ENCODE peak calls at places on chromosomes 1 and 21, in ten cellular contexts. One of them, this sample, is unnamed.

GRCh38 chr1:29459551-29459945 is 223.2 kb downstream of the PTPRU start:
- DNase-seq in CD8-positive, alpha-beta T cell: no peak
- DNase-seq in mammary epithelial cell: no peak
- DNase-seq in MCF 10A: no peak
- DNase-seq in heart left ventricle: no peak
- DNase-seq in neural progenitor cell: no peak
- DNase-seq in adrenal gland: no peak
- DNase-seq in GM12878: no peak
- DNase-seq in left lung: no peak
- DNase-seq in A549: no peak
- DNase-seq in this sample: peak

GRCh38 chr1:47507921-47508894 is 70.4 kb downstream of the FOXD2 start:
- DNase-seq in CD8-positive, alpha-beta T cell: no peak
- DNase-seq in mammary epithelial cell: no peak
- DNase-seq in MCF 10A: no peak
- DNase-seq in heart left ventricle: no peak
- DNase-seq in neural progenitor cell: peak
- DNase-seq in adrenal gland: peak
- DNase-seq in GM12878: no peak
- DNase-seq in left lung: no peak
- DNase-seq in A549: peak
- DNase-seq in this sample: no peak

GRCh38 chr1:71047635-71048607 is at the start of gene PTGER3:
- DNase-seq in CD8-positive, alpha-beta T cell: no peak
- DNase-seq in mammary epithelial cell: peak
- DNase-seq in MCF 10A: peak
- DNase-seq in heart left ventricle: peak
- DNase-seq in neural progenitor cell: peak
- DNase-seq in adrenal gland: peak
- DNase-seq in GM12878: no peak
- DNase-seq in left lung: peak
- DNase-seq in A549: no peak
- DNase-seq in this sample: peak

GRCh38 chr1:198880397-198880796 is 241.6 kb downstream of the PTPRC start:
- DNase-seq in CD8-positive, alpha-beta T cell: no peak
- DNase-seq in mammary epithelial cell: no peak
- DNase-seq in MCF 10A: peak
- DNase-seq in heart left ventricle: no peak
- DNase-seq in neural progenitor cell: no peak
- DNase-seq in adrenal gland: no peak
- DNase-seq in GM12878: no peak
- DNase-seq in left lung: no peak
- DNase-seq in A549: no peak
- DNase-seq in this sample: no peak

GRCh38 chr1:100699744-100700143 is 19.8 kb upstream of the VCAM1 start:
- DNase-seq in CD8-positive, alpha-beta T cell: no peak
- DNase-seq in mammary epithelial cell: no peak
- DNase-seq in MCF 10A: no peak
- DNase-seq in heart left ventricle: no peak
- DNase-seq in neural progenitor cell: no peak
- DNase-seq in adrenal gland: no peak
- DNase-seq in GM12878: no peak
- DNase-seq in left lung: no peak
- DNase-seq in A549: no peak
- DNase-seq in this sample: no peak

GRCh38 chr1:154306151-154306550 is 14.7 kb upstream of the AQP10 start:
- DNase-seq in CD8-positive, alpha-beta T cell: no peak
- DNase-seq in mammary epithelial cell: no peak
- DNase-seq in MCF 10A: no peak
- DNase-seq in heart left ventricle: no peak
- DNase-seq in neural progenitor cell: no peak
- DNase-seq in adrenal gland: no peak
- DNase-seq in GM12878: no peak
- DNase-seq in left lung: no peak
- DNase-seq in A549: no peak
- DNase-seq in this sample: no peak

GRCh38 chr21:15199414-15199813 is 134.6 kb upstream of the NRIP1 start:
- DNase-seq in CD8-positive, alpha-beta T cell: no peak
- DNase-seq in mammary epithelial cell: no peak
- DNase-seq in MCF 10A: no peak
- DNase-seq in heart left ventricle: peak
- DNase-seq in neural progenitor cell: peak
- DNase-seq in adrenal gland: no peak
- DNase-seq in GM12878: no peak
- DNase-seq in left lung: no peak
- DNase-seq in A549: no peak
- DNase-seq in this sample: no peak

GRCh38 chr1:205678286-205679111 is 1.8 kb downstream of the SLC45A3 start:
- DNase-seq in CD8-positive, alpha-beta T cell: no peak
- DNase-seq in mammary epithelial cell: no peak
- DNase-seq in MCF 10A: no peak
- DNase-seq in heart left ventricle: peak
- DNase-seq in neural progenitor cell: no peak
- DNase-seq in adrenal gland: peak
- DNase-seq in GM12878: no peak
- DNase-seq in left lung: no peak
- DNase-seq in A549: no peak
- DNase-seq in this sample: no peak

GRCh38 chr1:43932786-43933385 is 715 bp upstream of the ARTN start:
- DNase-seq in CD8-positive, alpha-beta T cell: no peak
- DNase-seq in mammary epithelial cell: peak
- DNase-seq in MCF 10A: peak
- DNase-seq in heart left ventricle: no peak
- DNase-seq in neural progenitor cell: no peak
- DNase-seq in adrenal gland: no peak
- DNase-seq in GM12878: no peak
- DNase-seq in left lung: no peak
- DNase-seq in A549: no peak
- DNase-seq in this sample: no peak

GRCh38 chr1:162230096-162230495 is 146.6 kb downstream of the SPATA46 start:
- DNase-seq in CD8-positive, alpha-beta T cell: no peak
- DNase-seq in mammary epithelial cell: no peak
- DNase-seq in MCF 10A: peak
- DNase-seq in heart left ventricle: peak
- DNase-seq in neural progenitor cell: peak
- DNase-seq in adrenal gland: peak
- DNase-seq in GM12878: no peak
- DNase-seq in left lung: no peak
- DNase-seq in A549: no peak
- DNase-seq in this sample: no peak

GRCh38 chr1:40838045-40838979 is 23.9 kb downstream of the CITED4 start:
- DNase-seq in CD8-positive, alpha-beta T cell: no peak
- DNase-seq in mammary epithelial cell: no peak
- DNase-seq in MCF 10A: no peak
- DNase-seq in heart left ventricle: no peak
- DNase-seq in neural progenitor cell: no peak
- DNase-seq in adrenal gland: no peak
- DNase-seq in GM12878: no peak
- DNase-seq in left lung: no peak
- DNase-seq in A549: no peak
- DNase-seq in this sample: peak

GRCh38 chr1:2972011-2972878 is 49.0 kb upstream of the ACTRT2 start:
- DNase-seq in CD8-positive, alpha-beta T cell: no peak
- DNase-seq in mammary epithelial cell: no peak
- DNase-seq in MCF 10A: no peak
- DNase-seq in heart left ventricle: no peak
- DNase-seq in neural progenitor cell: no peak
- DNase-seq in adrenal gland: no peak
- DNase-seq in GM12878: no peak
- DNase-seq in left lung: no peak
- DNase-seq in A549: no peak
- DNase-seq in this sample: peak

GRCh38 chr1:154726443-154726842 is 118.5 kb upstream of the ADAR start:
- DNase-seq in CD8-positive, alpha-beta T cell: no peak
- DNase-seq in mammary epithelial cell: peak
- DNase-seq in MCF 10A: peak
- DNase-seq in heart left ventricle: no peak
- DNase-seq in neural progenitor cell: no peak
- DNase-seq in adrenal gland: no peak
- DNase-seq in GM12878: peak
- DNase-seq in left lung: no peak
- DNase-seq in A549: no peak
- DNase-seq in this sample: no peak

GRCh38 chr1:51558375-51558924 is 39.4 kb upstream of the EPS15 start:
- DNase-seq in CD8-positive, alpha-beta T cell: no peak
- DNase-seq in mammary epithelial cell: peak
- DNase-seq in MCF 10A: peak
- DNase-seq in heart left ventricle: no peak
- DNase-seq in neural progenitor cell: no peak
- DNase-seq in adrenal gland: no peak
- DNase-seq in GM12878: no peak
- DNase-seq in left lung: no peak
- DNase-seq in A549: no peak
- DNase-seq in this sample: no peak

GRCh38 chr21:43203523-43204080 is 34.8 kb downstream of the CRYAA start:
- DNase-seq in CD8-positive, alpha-beta T cell: no peak
- DNase-seq in mammary epithelial cell: no peak
- DNase-seq in MCF 10A: no peak
- DNase-seq in heart left ventricle: no peak
- DNase-seq in neural progenitor cell: no peak
- DNase-seq in adrenal gland: peak
- DNase-seq in GM12878: no peak
- DNase-seq in left lung: peak
- DNase-seq in A549: no peak
- DNase-seq in this sample: no peak

DNA sequence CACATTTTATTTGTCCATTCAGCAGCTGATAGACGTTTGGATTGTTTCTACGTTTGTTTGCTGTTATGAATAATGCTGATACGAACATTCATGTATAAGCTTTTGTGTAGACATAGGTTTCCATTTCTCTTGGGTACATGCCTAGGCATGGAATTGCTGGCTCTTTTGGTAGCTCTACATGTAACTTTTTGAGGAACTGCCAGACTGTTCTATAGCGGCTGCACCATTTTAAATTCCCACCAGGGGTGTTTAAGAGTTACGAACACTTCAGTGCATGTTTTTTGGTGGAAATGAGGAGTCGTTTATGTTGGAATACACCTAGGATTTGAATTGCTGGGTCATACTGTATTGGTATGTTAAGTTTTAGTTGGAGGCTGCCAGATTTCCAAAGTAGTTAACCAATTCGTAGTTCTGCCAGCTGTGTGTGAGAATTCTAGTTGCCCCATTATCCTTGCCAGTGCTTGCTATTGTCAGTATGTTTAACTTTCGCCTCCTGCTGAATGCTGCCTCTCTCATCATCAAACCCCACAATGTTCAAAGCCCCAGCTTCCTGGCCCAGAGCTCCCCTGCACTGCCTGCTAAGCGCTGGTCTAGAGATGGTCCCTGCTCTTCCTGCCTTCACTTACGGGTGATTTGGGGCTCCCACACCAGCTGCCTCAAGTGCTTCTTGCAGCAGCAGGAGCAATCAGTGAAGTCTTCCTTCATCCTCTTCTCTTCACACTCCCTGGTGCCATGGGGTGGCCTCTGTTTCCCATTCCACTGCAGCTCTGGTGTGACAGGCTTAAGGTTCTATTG is 81.0 kb downstream of the MAN1C1 start:
- DNase-seq in CD8-positive, alpha-beta T cell: no peak
- DNase-seq in mammary epithelial cell: no peak
- DNase-seq in MCF 10A: no peak
- DNase-seq in heart left ventricle: no peak
- DNase-seq in neural progenitor cell: no peak
- DNase-seq in adrenal gland: no peak
- DNase-seq in GM12878: no peak
- DNase-seq in left lung: no peak
- DNase-seq in A549: no peak
- DNase-seq in this sample: no peak
- TF ChIP-seq CTCF in CD8-positive, alpha-beta T cell: no peak
- TF ChIP-seq CTCF in mammary epithelial cell: no peak
- TF ChIP-seq CTCF in MCF 10A: no peak
- TF ChIP-seq CTCF in heart left ventricle: no peak
- TF ChIP-seq CTCF in neural progenitor cell: peak
- TF ChIP-seq CTCF in adrenal gland: no peak
- TF ChIP-seq CTCF in GM12878: no peak
- TF ChIP-seq CTCF in left lung: no peak
- TF ChIP-seq CTCF in A549: no peak
- TF ChIP-seq CTCF in this sample: peak

GRCh38 chr1:215146252-215146975 is 63.9 kb downstream of the KCNK2 start:
- DNase-seq in CD8-positive, alpha-beta T cell: no peak
- DNase-seq in mammary epithelial cell: peak
- DNase-seq in MCF 10A: peak
- DNase-seq in heart left ventricle: no peak
- DNase-seq in neural progenitor cell: peak
- DNase-seq in adrenal gland: no peak
- DNase-seq in GM12878: no peak
- DNase-seq in left lung: no peak
- DNase-seq in A549: no peak
- DNase-seq in this sample: no peak
- TF ChIP-seq CTCF in CD8-positive, alpha-beta T cell: no peak
- TF ChIP-seq CTCF in mammary epithelial cell: peak
- TF ChIP-seq CTCF in MCF 10A: peak
- TF ChIP-seq CTCF in heart left ventricle: no peak
- TF ChIP-seq CTCF in neural progenitor cell: peak
- TF ChIP-seq CTCF in adrenal gland: no peak
- TF ChIP-seq CTCF in GM12878: peak
- TF ChIP-seq CTCF in left lung: peak
- TF ChIP-seq CTCF in A549: peak
- TF ChIP-seq CTCF in this sample: peak

GRCh38 chr1:25517476-25518394 is 25.7 kb upstream of the LDLRAP1 start:
- DNase-seq in CD8-positive, alpha-beta T cell: no peak
- DNase-seq in mammary epithelial cell: no peak
- DNase-seq in MCF 10A: no peak
- DNase-seq in heart left ventricle: no peak
- DNase-seq in neural progenitor cell: peak
- DNase-seq in adrenal gland: no peak
- DNase-seq in GM12878: no peak
- DNase-seq in left lung: peak
- DNase-seq in A549: no peak
- DNase-seq in this sample: peak
- TF ChIP-seq CTCF in CD8-positive, alpha-beta T cell: no peak
- TF ChIP-seq CTCF in mammary epithelial cell: no peak
- TF ChIP-seq CTCF in MCF 10A: no peak
- TF ChIP-seq CTCF in heart left ventricle: no peak
- TF ChIP-seq CTCF in neural progenitor cell: no peak
- TF ChIP-seq CTCF in adrenal gland: no peak
- TF ChIP-seq CTCF in GM12878: no peak
- TF ChIP-seq CTCF in left lung: no peak
- TF ChIP-seq CTCF in A549: no peak
- TF ChIP-seq CTCF in this sample: no peak

GRCh38 chr1:37879865-37880264 is 20.5 kb upstream of the MTF1 start:
- DNase-seq in CD8-positive, alpha-beta T cell: no peak
- DNase-seq in mammary epithelial cell: no peak
- DNase-seq in MCF 10A: no peak
- DNase-seq in heart left ventricle: no peak
- DNase-seq in neural progenitor cell: no peak
- DNase-seq in adrenal gland: no peak
- DNase-seq in GM12878: no peak
- DNase-seq in left lung: no peak
- DNase-seq in A549: no peak
- DNase-seq in this sample: no peak

GRCh38 chr1:37877991-37878544 is 18.7 kb upstream of the MTF1 start:
- DNase-seq in CD8-positive, alpha-beta T cell: no peak
- DNase-seq in mammary epithelial cell: no peak
- DNase-seq in MCF 10A: no peak
- DNase-seq in heart left ventricle: no peak
- DNase-seq in neural progenitor cell: no peak
- DNase-seq in adrenal gland: no peak
- DNase-seq in GM12878: no peak
- DNase-seq in left lung: no peak
- DNase-seq in A549: no peak
- DNase-seq in this sample: no peak

GRCh38 chr1:37872692-37873091 is 13.3 kb upstream of the MTF1 start:
- DNase-seq in CD8-positive, alpha-beta T cell: no peak
- DNase-seq in mammary epithelial cell: no peak
- DNase-seq in MCF 10A: no peak
- DNase-seq in heart left ventricle: no peak
- DNase-seq in neural progenitor cell: no peak
- DNase-seq in adrenal gland: no peak
- DNase-seq in GM12878: no peak
- DNase-seq in left lung: no peak
- DNase-seq in A549: no peak
- DNase-seq in this sample: no peak

GRCh38 chr1:37875833-37876232 is 16.4 kb upstream of the MTF1 start:
- DNase-seq in CD8-positive, alpha-beta T cell: no peak
- DNase-seq in mammary epithelial cell: peak
- DNase-seq in MCF 10A: peak
- DNase-seq in heart left ventricle: no peak
- DNase-seq in neural progenitor cell: no peak
- DNase-seq in adrenal gland: no peak
- DNase-seq in GM12878: no peak
- DNase-seq in left lung: no peak
- DNase-seq in A549: no peak
- DNase-seq in this sample: no peak
- TF ChIP-seq CTCF in CD8-positive, alpha-beta T cell: no peak
- TF ChIP-seq CTCF in mammary epithelial cell: peak
- TF ChIP-seq CTCF in MCF 10A: peak
- TF ChIP-seq CTCF in heart left ventricle: no peak
- TF ChIP-seq CTCF in neural progenitor cell: peak
- TF ChIP-seq CTCF in adrenal gland: no peak
- TF ChIP-seq CTCF in GM12878: no peak
- TF ChIP-seq CTCF in left lung: no peak
- TF ChIP-seq CTCF in A549: no peak
- TF ChIP-seq CTCF in this sample: peak